ENCODE peak calls at places on chromosomes 5 and 9, in eight cellular contexts. One of them, this sample, is unnamed.

GRCh38 chr5:78895616-78896015 is 89.5 kb downstream of the ARSB start:
- DNase-seq in thyroid gland: no peak
- DNase-seq in CD4-positive, alpha-beta T cell: no peak
- DNase-seq in A549: no peak
- DNase-seq in tibial nerve: no peak
- DNase-seq in stomach: no peak
- DNase-seq in effector memory CD4-positive, alpha-beta T cell: no peak
- DNase-seq in GM23248: peak
- DNase-seq in this sample: no peak

GRCh38 chr5:73499187-73499586 is 945 bp downstream of the BTF3 start:
- DNase-seq in effector memory CD4-positive, alpha-beta T cell: no peak
- DNase-seq in thyroid gland: no peak
- DNase-seq in tibial nerve: no peak
- DNase-seq in A549: no peak
- DNase-seq in GM23248: peak
- DNase-seq in CD4-positive, alpha-beta T cell: no peak
- DNase-seq in stomach: no peak
- DNase-seq in this sample: no peak

GRCh38 chr5:34044950-34045525 is 2.0 kb upstream of the C1QTNF3 start:
- DNase-seq in tibial nerve: no peak
- DNase-seq in CD4-positive, alpha-beta T cell: no peak
- DNase-seq in GM23248: peak
- DNase-seq in stomach: no peak
- DNase-seq in thyroid gland: no peak
- DNase-seq in A549: no peak
- DNase-seq in effector memory CD4-positive, alpha-beta T cell: no peak
- DNase-seq in this sample: no peak

GRCh38 chr5:136724161-136724560 is 358.8 kb upstream of the TRPC7 start:
- DNase-seq in thyroid gland: no peak
- DNase-seq in CD4-positive, alpha-beta T cell: no peak
- DNase-seq in GM23248: no peak
- DNase-seq in stomach: no peak
- DNase-seq in A549: no peak
- DNase-seq in tibial nerve: no peak
- DNase-seq in effector memory CD4-positive, alpha-beta T cell: no peak
- DNase-seq in this sample: no peak

GRCh38 chr5:142697846-142698245 is 12.0 kb upstream of the FGF1 start:
- DNase-seq in tibial nerve: no peak
- DNase-seq in GM23248: peak
- DNase-seq in A549: no peak
- DNase-seq in stomach: no peak
- DNase-seq in thyroid gland: peak
- DNase-seq in CD4-positive, alpha-beta T cell: no peak
- DNase-seq in effector memory CD4-positive, alpha-beta T cell: no peak
- DNase-seq in this sample: no peak

GRCh38 chr5:115472601-115473000 is 72.0 kb downstream of the FEM1C start:
- DNase-seq in stomach: no peak
- DNase-seq in tibial nerve: no peak
- DNase-seq in A549: no peak
- DNase-seq in GM23248: peak
- DNase-seq in thyroid gland: no peak
- DNase-seq in CD4-positive, alpha-beta T cell: no peak
- DNase-seq in effector memory CD4-positive, alpha-beta T cell: no peak
- DNase-seq in this sample: no peak

GRCh38 chr5:168327019-168327421 is 35.6 kb downstream of the WWC1 start:
- DNase-seq in CD4-positive, alpha-beta T cell: no peak
- DNase-seq in tibial nerve: no peak
- DNase-seq in effector memory CD4-positive, alpha-beta T cell: no peak
- DNase-seq in A549: no peak
- DNase-seq in stomach: no peak
- DNase-seq in GM23248: peak
- DNase-seq in thyroid gland: no peak
- DNase-seq in this sample: no peak

GRCh38 chr9:28774433-28775029 is 1201.2 kb upstream of the C9orf72 start:
- DNase-seq in thyroid gland: no peak
- DNase-seq in tibial nerve: no peak
- DNase-seq in GM23248: peak
- DNase-seq in effector memory CD4-positive, alpha-beta T cell: no peak
- DNase-seq in CD4-positive, alpha-beta T cell: no peak
- DNase-seq in stomach: no peak
- DNase-seq in A549: peak
- DNase-seq in this sample: no peak

GRCh38 chr9:79129865-79130480 is 441.8 kb upstream of the TLE4 start:
- DNase-seq in GM23248: peak
- DNase-seq in effector memory CD4-positive, alpha-beta T cell: no peak
- DNase-seq in tibial nerve: peak
- DNase-seq in stomach: peak
- DNase-seq in CD4-positive, alpha-beta T cell: no peak
- DNase-seq in A549: peak
- DNase-seq in thyroid gland: peak
- DNase-seq in this sample: peak

DNA sequence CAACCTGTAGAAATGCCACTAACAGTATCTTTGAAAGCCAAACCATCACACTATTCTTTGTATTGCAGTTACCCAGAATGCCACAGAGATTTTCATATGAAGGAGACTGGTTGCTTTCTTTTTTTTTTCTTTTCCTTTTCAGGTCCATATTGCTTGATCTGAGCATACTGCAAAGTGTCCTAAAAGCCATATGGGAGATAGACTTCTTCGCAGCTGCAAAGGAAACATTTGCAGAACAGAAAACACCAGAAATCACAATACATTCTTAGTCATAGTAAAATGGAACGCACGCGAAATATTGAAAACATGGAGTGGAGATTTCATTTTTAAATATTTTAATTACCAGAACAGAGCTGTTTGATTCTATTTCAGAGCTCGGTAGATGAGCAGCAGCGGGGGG is 284.1 kb downstream of the NFIB start:
- DNase-seq in tibial nerve: no peak
- DNase-seq in thyroid gland: no peak
- DNase-seq in GM23248: peak
- DNase-seq in effector memory CD4-positive, alpha-beta T cell: no peak
- DNase-seq in CD4-positive, alpha-beta T cell: no peak
- DNase-seq in stomach: no peak
- DNase-seq in A549: no peak
- DNase-seq in this sample: no peak
- H3K27ac ChIP-seq in tibial nerve: peak
- H3K27ac ChIP-seq in thyroid gland: no peak
- H3K27ac ChIP-seq in GM23248: no peak
- H3K27ac ChIP-seq in effector memory CD4-positive, alpha-beta T cell: no peak
- H3K27ac ChIP-seq in CD4-positive, alpha-beta T cell: no peak
- H3K27ac ChIP-seq in stomach: no peak
- H3K27ac ChIP-seq in A549: peak
- H3K27ac ChIP-seq in this sample: no peak

DNA sequence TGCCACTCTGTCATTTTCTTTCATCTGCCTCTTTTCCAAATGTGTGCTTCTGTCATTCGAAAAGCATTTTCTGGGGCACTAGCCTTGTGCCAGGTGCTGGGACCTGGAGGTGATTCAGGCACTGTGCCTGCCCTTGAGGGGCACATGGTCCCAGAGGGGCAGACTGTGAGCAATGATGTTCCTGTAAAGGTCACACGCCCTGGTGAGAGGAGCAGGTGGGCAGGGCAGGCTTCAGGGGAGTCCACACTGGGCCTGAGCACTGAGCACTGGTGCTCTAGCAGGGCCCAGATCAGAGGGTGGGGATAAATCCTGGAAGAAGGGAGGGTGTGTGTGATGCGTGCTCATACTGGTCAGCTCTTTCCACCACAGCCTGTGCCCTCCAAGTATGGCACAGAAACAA is 77.8 kb downstream of the COL15A1 start:
- DNase-seq in CD4-positive, alpha-beta T cell: no peak
- DNase-seq in effector memory CD4-positive, alpha-beta T cell: no peak
- DNase-seq in thyroid gland: no peak
- DNase-seq in stomach: no peak
- DNase-seq in GM23248: no peak
- DNase-seq in tibial nerve: no peak
- DNase-seq in A549: no peak
- DNase-seq in this sample: no peak
- H3K27ac ChIP-seq in CD4-positive, alpha-beta T cell: no peak
- H3K27ac ChIP-seq in effector memory CD4-positive, alpha-beta T cell: no peak
- H3K27ac ChIP-seq in thyroid gland: no peak
- H3K27ac ChIP-seq in stomach: no peak
- H3K27ac ChIP-seq in GM23248: no peak
- H3K27ac ChIP-seq in tibial nerve: no peak
- H3K27ac ChIP-seq in A549: peak
- H3K27ac ChIP-seq in this sample: no peak

GRCh38 chr9:129840024-129840423 is 4.8 kb downstream of the USP20 start:
- DNase-seq in thyroid gland: no peak
- DNase-seq in A549: no peak
- DNase-seq in tibial nerve: no peak
- DNase-seq in stomach: no peak
- DNase-seq in GM23248: no peak
- DNase-seq in CD4-positive, alpha-beta T cell: no peak
- DNase-seq in effector memory CD4-positive, alpha-beta T cell: no peak
- DNase-seq in this sample: no peak

GRCh38 chr9:129849042-129849441 is 13.8 kb downstream of the USP20 start:
- DNase-seq in effector memory CD4-positive, alpha-beta T cell: no peak
- DNase-seq in stomach: no peak
- DNase-seq in thyroid gland: no peak
- DNase-seq in A549: no peak
- DNase-seq in CD4-positive, alpha-beta T cell: no peak
- DNase-seq in GM23248: no peak
- DNase-seq in tibial nerve: no peak
- DNase-seq in this sample: no peak

GRCh38 chr9:129841071-129841470 is 5.8 kb downstream of the USP20 start:
- DNase-seq in CD4-positive, alpha-beta T cell: no peak
- DNase-seq in tibial nerve: no peak
- DNase-seq in stomach: no peak
- DNase-seq in thyroid gland: no peak
- DNase-seq in effector memory CD4-positive, alpha-beta T cell: no peak
- DNase-seq in GM23248: no peak
- DNase-seq in A549: no peak
- DNase-seq in this sample: no peak

GRCh38 chr9:129849901-129850300 is 14.6 kb downstream of the USP20 start:
- DNase-seq in CD4-positive, alpha-beta T cell: no peak
- DNase-seq in GM23248: no peak
- DNase-seq in stomach: no peak
- DNase-seq in thyroid gland: no peak
- DNase-seq in tibial nerve: no peak
- DNase-seq in effector memory CD4-positive, alpha-beta T cell: no peak
- DNase-seq in A549: no peak
- DNase-seq in this sample: no peak

GRCh38 chr9:129845373-129845772 is 10.1 kb downstream of the USP20 start:
- DNase-seq in stomach: no peak
- DNase-seq in tibial nerve: no peak
- DNase-seq in GM23248: no peak
- DNase-seq in CD4-positive, alpha-beta T cell: no peak
- DNase-seq in thyroid gland: no peak
- DNase-seq in effector memory CD4-positive, alpha-beta T cell: no peak
- DNase-seq in A549: no peak
- DNase-seq in this sample: no peak
- H3K27ac ChIP-seq in stomach: no peak
- H3K27ac ChIP-seq in tibial nerve: no peak
- H3K27ac ChIP-seq in GM23248: no peak
- H3K27ac ChIP-seq in CD4-positive, alpha-beta T cell: peak
- H3K27ac ChIP-seq in thyroid gland: peak
- H3K27ac ChIP-seq in effector memory CD4-positive, alpha-beta T cell: peak
- H3K27ac ChIP-seq in A549: no peak
- H3K27ac ChIP-seq in this sample: no peak

DNA sequence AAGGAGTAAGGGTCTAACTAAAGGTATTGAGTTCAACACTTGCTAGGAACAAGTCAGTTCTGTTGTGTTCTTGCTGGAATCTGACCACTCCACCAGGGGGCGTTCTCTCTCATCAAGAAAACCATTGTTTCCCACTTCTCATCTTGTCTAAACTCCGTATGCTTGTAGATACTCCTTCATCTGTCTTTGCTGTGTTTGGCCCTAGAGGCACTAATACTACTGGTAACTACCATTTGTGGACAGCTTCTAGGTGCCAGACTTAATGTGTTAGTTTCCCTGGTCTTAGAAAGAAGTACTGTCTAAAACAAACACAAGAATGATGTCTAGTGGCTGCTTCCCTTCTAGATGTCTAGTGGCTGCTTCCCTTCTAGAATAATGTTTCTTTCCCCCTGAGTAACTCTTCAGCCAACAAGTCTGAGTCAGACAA is 18.7 kb upstream of the PTPDC1 start:
- DNase-seq in A549: peak
- DNase-seq in stomach: peak
- DNase-seq in effector memory CD4-positive, alpha-beta T cell: peak
- DNase-seq in thyroid gland: peak
- DNase-seq in GM23248: peak
- DNase-seq in tibial nerve: peak
- DNase-seq in CD4-positive, alpha-beta T cell: peak
- DNase-seq in this sample: peak
- H3K27ac ChIP-seq in A549: peak
- H3K27ac ChIP-seq in stomach: no peak
- H3K27ac ChIP-seq in effector memory CD4-positive, alpha-beta T cell: no peak
- H3K27ac ChIP-seq in thyroid gland: peak
- H3K27ac ChIP-seq in GM23248: no peak
- H3K27ac ChIP-seq in tibial nerve: no peak
- H3K27ac ChIP-seq in CD4-positive, alpha-beta T cell: no peak
- H3K27ac ChIP-seq in this sample: no peak

GRCh38 chr9:99127372-99128132 is 22.6 kb downstream of the TGFBR1 start:
- DNase-seq in CD4-positive, alpha-beta T cell: no peak
- DNase-seq in GM23248: peak
- DNase-seq in effector memory CD4-positive, alpha-beta T cell: no peak
- DNase-seq in A549: no peak
- DNase-seq in stomach: no peak
- DNase-seq in tibial nerve: no peak
- DNase-seq in thyroid gland: no peak
- DNase-seq in this sample: no peak
- H3K27ac ChIP-seq in CD4-positive, alpha-beta T cell: no peak
- H3K27ac ChIP-seq in GM23248: peak
- H3K27ac ChIP-seq in effector memory CD4-positive, alpha-beta T cell: no peak
- H3K27ac ChIP-seq in A549: no peak
- H3K27ac ChIP-seq in stomach: no peak
- H3K27ac ChIP-seq in tibial nerve: no peak
- H3K27ac ChIP-seq in thyroid gland: no peak
- H3K27ac ChIP-seq in this sample: no peak

This sample was measured in caudate nucleus.